ENCODE peak calls at places on chromosome 17, in four cellular contexts. W, E, N and H are unnamed samples.

GRCh38 chr17:41505836-41506767 is 690 bp upstream of the KRT13 start:
- DNase-seq in W (no peak), E (no peak), N (no peak), H (no peak)

GRCh38 chr17:78961571-78961970 is 18.2 kb downstream of the LGALS3BP start:
- DNase-seq in W (no peak), E (no peak), N (no peak), H (no peak)

GRCh38 chr17:29624586-29624985 is 1.9 kb upstream of the CORO6 start:
- DNase-seq in W (no peak), E (no peak), N (no peak), H (no peak)

GRCh38 chr17:63911657-63912100 is 621 bp upstream of the CSHL1 start:
- DNase-seq in W (no peak), E (no peak), N (no peak), H (peak)

GRCh38 chr17:8079291-8080207 is 8.0 kb downstream of the ALOX12B start:
- DNase-seq in W (peak), E (peak), N (peak), H (peak)

GRCh38 chr17:61806081-61806828 is 57.1 kb downstream of the BRIP1 start:
- DNase-seq in W (no peak), E (no peak), N (no peak), H (no peak)

GRCh38 chr17:19991252-19991885 is 13.7 kb upstream of the AKAP10 start:
- DNase-seq in W (no peak), E (peak), N (no peak), H (no peak)

GRCh38 chr17:40338058-40338457 is 26.5 kb downstream of the GJD3 start:
- DNase-seq in W (no peak), E (no peak), N (no peak), H (no peak)

GRCh38 chr17:67420994-67421393 is 43.9 kb downstream of the PITPNC1 start:
- DNase-seq in W (no peak), E (no peak), N (no peak), H (no peak)

GRCh38 chr17:14098246-14098645 is 28.9 kb downstream of the COX10 start:
- DNase-seq in W (no peak), E (no peak), N (no peak), H (no peak)

GRCh38 chr17:82432017-82432416 is 13.6 kb upstream of the OGFOD3 start:
- DNase-seq in W (no peak), E (no peak), N (no peak), H (no peak)

GRCh38 chr17:8041249-8041928 is 2.5 kb downstream of the ALOX15B start:
- DNase-seq in W (peak), E (peak), N (no peak), H (peak)

GRCh38 chr17:45410144-45411091 is 22.3 kb downstream of the ARHGAP27 start:
- DNase-seq in W (no peak), E (no peak), N (no peak), H (no peak)

GRCh38 chr17:14346801-14347200 is 45.9 kb downstream of the HS3ST3B1 start:
- DNase-seq in W (no peak), E (peak), N (no peak), H (no peak)

GRCh38 chr17:82826956-82827355 is 12.9 kb downstream of the ZNF750 start:
- DNase-seq in W (no peak), E (no peak), N (no peak), H (peak)

GRCh38 chr17:53387745-53388144 is 435.0 kb upstream of the KIF2B start:
- DNase-seq in W (no peak), E (no peak), N (no peak), H (no peak)

GRCh38 chr17:50212121-50212843 is 10.9 kb upstream of the COL1A1 start:
- DNase-seq in W (no peak), E (peak), N (no peak), H (no peak)

GRCh38 chr17:16464641-16465312 is 27.2 kb downstream of the LRRC75A start:
- DNase-seq in W (no peak), E (no peak), N (no peak), H (no peak)

GRCh38 chr17:40857535-40857934 is 9.5 kb downstream of the KRT12 start:
- DNase-seq in W (no peak), E (no peak), N (no peak), H (no peak)

GRCh38 chr17:81635431-81635830 is 1.5 kb downstream of the NPLOC4 start:
- DNase-seq in W (no peak), E (no peak), N (no peak), H (no peak)

GRCh38 chr17:67557921-67558320 is 159.8 kb upstream of the NOL11 start:
- DNase-seq in W (no peak), E (no peak), N (no peak), H (peak)

GRCh38 chr17:29682054-29682453 is 59.3 kb upstream of the CORO6 start:
- DNase-seq in W (no peak), E (no peak), N (no peak), H (no peak)

GRCh38 chr17:11300738-11301137 is 59.7 kb downstream of the SHISA6 start:
- DNase-seq in W (no peak), E (no peak), N (no peak), H (no peak)

GRCh38 chr17:29151567-29151966 is 28.6 kb downstream of the MYO18A start:
- DNase-seq in W (no peak), E (no peak), N (no peak), H (peak)

GRCh38 chr17:40632206-40632605 is 15.4 kb downstream of the SMARCE1 start:
- DNase-seq in W (no peak), E (peak), N (no peak), H (no peak)

GRCh38 chr17:55149485-55149884 is 115.3 kb upstream of the HLF start:
- DNase-seq in W (no peak), E (no peak), N (no peak), H (no peak)

GRCh38 chr17:79290726-79291125 is 216.1 kb downstream of the ENGASE start:
- DNase-seq in W (no peak), E (no peak), N (no peak), H (no peak)

GRCh38 chr17:13957636-13958035 is 111.7 kb upstream of the COX10 start:
- DNase-seq in W (no peak), E (no peak), N (no peak), H (no peak)

GRCh38 chr17:9371019-9371418 is 204.6 kb downstream of the STX8 start:
- DNase-seq in W (no peak), E (no peak), N (no peak), H (no peak)

GRCh38 chr17:68820476-68820824 is 134.7 kb downstream of the ABCA8 start:
- DNase-seq in W (no peak), E (no peak), N (no peak), H (no peak)

GRCh38 chr17:34639706-34640425 is 60.5 kb downstream of the TMEM132E start:
- DNase-seq in W (no peak), E (no peak), N (no peak), H (no peak)

GRCh38 chr17:74759941-74760340 is 11.5 kb downstream of the NHERF1 start:
- DNase-seq in W (no peak), E (no peak), N (no peak), H (no peak)

GRCh38 chr17:42924891-42925290 is 24.3 kb downstream of the G6PC1 start:
- DNase-seq in W (no peak), E (no peak), N (no peak), H (no peak)

GRCh38 chr17:68455756-68456528 is 1.4 kb downstream of the WIPI1 start:
- DNase-seq in W (no peak), E (no peak), N (no peak), H (no peak)

GRCh38 chr17:46819906-46820351 is 1.4 kb upstream of the WNT3 start:
- DNase-seq in W (no peak), E (no peak), N (no peak), H (no peak)
- H3K4me3 ChIP-seq in W (peak), E (no peak), N (no peak), H (peak)

GRCh38 chr17:1765576-1765975 is 3.7 kb downstream of the SERPINF1 start:
- DNase-seq in W (no peak), E (no peak), N (no peak), H (no peak)
- H3K4me3 ChIP-seq in W (no peak), E (no peak), N (no peak), H (no peak)

GRCh38 chr17:48616719-48617514 is 1.8 kb upstream of the HOXB8 start:
- DNase-seq in W (no peak), E (no peak), N (no peak), H (no peak)
- H3K4me3 ChIP-seq in W (no peak), E (no peak), N (no peak), H (no peak)

GRCh38 chr17:32875230-32875903 is 1.6 kb downstream of the MYO1D start:
- DNase-seq in W (no peak), E (no peak), N (no peak), H (no peak)
- H3K4me3 ChIP-seq in W (no peak), E (no peak), N (peak), H (peak)

DNA sequence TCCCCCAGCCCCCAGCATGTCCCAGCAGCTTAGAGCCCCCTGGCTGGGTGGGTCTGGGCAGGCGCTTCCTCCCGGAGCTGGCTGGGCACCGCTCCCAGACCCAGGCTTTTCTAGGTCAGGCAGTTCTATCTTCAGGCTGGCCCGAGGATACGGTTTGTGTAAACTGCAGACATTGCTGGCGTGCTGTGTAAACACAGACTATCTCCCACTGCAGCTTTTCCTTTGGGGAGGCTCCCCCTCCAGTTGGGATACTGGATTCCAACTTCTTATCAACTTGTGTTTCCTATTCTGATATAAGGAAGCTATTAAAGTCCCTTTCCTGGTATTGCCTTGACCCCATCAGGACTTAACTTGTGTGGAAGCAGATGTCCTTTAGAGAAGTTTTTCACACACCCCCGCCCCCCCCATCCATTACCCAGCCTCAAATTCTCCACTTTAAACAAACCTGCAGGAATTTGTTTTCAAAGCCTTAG is 18.3 kb upstream of the GNA13 start:
- DNase-seq in W (no peak), E (no peak), N (peak), H (peak)
- H3K4me3 ChIP-seq in W (no peak), E (no peak), N (no peak), H (no peak)

GRCh38 chr17:58532555-58532951 is 18.1 kb upstream of the MTMR4 start:
- DNase-seq in W (no peak), E (no peak), N (no peak), H (no peak)

GRCh38 chr17:58529275-58529674 is 14.8 kb upstream of the MTMR4 start:
- DNase-seq in W (no peak), E (no peak), N (no peak), H (peak)

GRCh38 chr17:58530655-58531054 is 16.2 kb upstream of the MTMR4 start:
- DNase-seq in W (no peak), E (no peak), N (no peak), H (no peak)

GRCh38 chr17:58531661-58532554 is 17.5 kb upstream of the MTMR4 start:
- DNase-seq in W (no peak), E (peak), N (peak), H (peak)

GRCh38 chr17:58531122-58531521 is 16.7 kb upstream of the MTMR4 start:
- DNase-seq in W (no peak), E (no peak), N (no peak), H (no peak)
- H3K4me3 ChIP-seq in W (peak), E (no peak), N (peak), H (no peak)

DNA sequence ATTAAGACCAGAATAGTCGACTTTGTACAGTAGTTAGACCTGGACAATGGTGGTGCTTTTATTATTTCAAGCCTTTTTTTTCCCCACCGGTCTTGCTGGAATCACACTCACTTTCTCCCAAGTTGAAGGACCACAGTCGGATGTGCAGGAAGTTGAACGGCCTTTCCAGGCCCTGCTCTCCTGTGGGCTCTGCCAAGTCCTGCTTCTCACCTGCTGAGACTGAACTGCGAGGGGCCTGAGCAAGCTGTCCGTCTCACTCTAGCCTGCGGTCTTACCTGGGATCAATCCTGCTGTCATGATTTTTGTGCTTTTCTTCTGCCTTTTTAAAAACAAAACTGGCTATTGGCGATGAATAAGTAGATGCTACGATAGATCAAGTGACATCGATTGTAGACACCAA is 1.3 kb downstream of the TLCD3A start:
- DNase-seq in W (no peak), E (no peak), N (no peak), H (no peak)
- H3K4me3 ChIP-seq in W (peak), E (no peak), N (no peak), H (peak)

GRCh38 chr17:73069164-73069774 is 23.2 kb downstream of the SLC39A11 start:
- DNase-seq in W (no peak), E (no peak), N (no peak), H (no peak)

GRCh38 chr17:73069846-73070245 is 22.6 kb downstream of the SLC39A11 start:
- DNase-seq in W (no peak), E (peak), N (no peak), H (no peak)

GRCh38 chr17:73072254-73072962 is 20.1 kb downstream of the SLC39A11 start:
- DNase-seq in W (no peak), E (peak), N (no peak), H (no peak)

GRCh38 chr17:73071387-73071999 is 21.0 kb downstream of the SLC39A11 start:
- DNase-seq in W (no peak), E (peak), N (no peak), H (peak)

GRCh38 chr17:73074515-73074914 is 18.0 kb downstream of the SLC39A11 start:
- DNase-seq in W (no peak), E (peak), N (no peak), H (no peak)
- H3K4me3 ChIP-seq in W (no peak), E (no peak), N (no peak), H (no peak)